ENCODE peak calls at places on chromosomes 6 and 20, in ten cellular contexts. V is NCI-H2029; R is ovary; Y is heart right ventricle; W is activated effector memory CD4-positive, alpha-beta T cell treated with anti-CD3 and anti-CD28 coated beads, Interleukin-2, amount 50 U/mL, for 16 hours; Z is pancreas; U is iris pigment epithelial cell; H is HEK293T; Q is SW480; B is bronchial epithelial cell. S is an unnamed sample.

GRCh38 chr6:118708736-118709135 is 57.3 kb upstream of the CEP85L start:
- DNase-seq in B (peak), Y (no peak), W (no peak), V (no peak), Z (no peak), R (no peak), H (no peak), Q (no peak), U (peak), S (no peak)

GRCh38 chr6:39681566-39682250 is 43.5 kb downstream of the KIF6 start:
- DNase-seq in U (peak), Z (no peak), B (no peak), V (no peak), Y (no peak), W (no peak), H (no peak), Q (no peak), R (no peak), S (no peak)

GRCh38 chr6:140824595-140824994 is 1308.1 kb upstream of the GJE1 start:
- DNase-seq in V (no peak), Y (no peak), R (no peak), U (no peak), H (no peak), W (no peak), Z (no peak), B (no peak), Q (no peak), S (no peak)

GRCh38 chr20:63748356-63749270 is 9.0 kb downstream of the SLC2A4RG start:
- DNase-seq in H (no peak), W (no peak), V (no peak), B (no peak), R (no peak), Y (no peak), Q (no peak), Z (no peak), U (no peak), S (no peak)

GRCh38 chr20:18144541-18145099 is 7.0 kb downstream of the KAT14 start:
- DNase-seq in W (no peak), Q (peak), H (no peak), R (no peak), Z (no peak), B (peak), U (no peak), V (no peak), Y (no peak), S (no peak)

GRCh38 chr6:149169761-149170359 is 147.7 kb upstream of the TAB2 start:
- DNase-seq in Z (no peak), U (no peak), B (no peak), Q (no peak), H (no peak), V (no peak), Y (no peak), R (no peak), W (no peak), S (no peak)

GRCh38 chr20:41047975-41048305 is 19.3 kb downstream of the TOP1 start:
- DNase-seq in B (peak), Z (no peak), U (peak), Q (peak), V (no peak), Y (no peak), R (no peak), W (no peak), H (no peak), S (peak)

GRCh38 chr6:44176935-44177509 is 18.4 kb downstream of the CAPN11 start:
- DNase-seq in Q (peak), V (no peak), Y (no peak), H (no peak), B (no peak), R (no peak), Z (no peak), W (no peak), U (no peak), S (no peak)

GRCh38 chr20:34112600-34113061 is 588 bp upstream of the EIF2S2 start:
- DNase-seq in W (peak), R (peak), B (peak), Q (peak), V (no peak), U (peak), Y (no peak), Z (no peak), H (peak), S (no peak)

GRCh38 chr20:14919473-14920157 is 582.2 kb upstream of the FLRT3 start:
- DNase-seq in Y (no peak), Q (peak), V (peak), Z (peak), H (no peak), R (no peak), U (no peak), B (peak), W (no peak), S (no peak)

GRCh38 chr20:63847374-63848002 is 13.8 kb upstream of the ABHD16B start:
- DNase-seq in B (no peak), Y (no peak), W (no peak), Z (no peak), V (no peak), H (no peak), U (no peak), R (peak), Q (peak), S (no peak)

GRCh38 chr20:19407731-19408130 is 195.3 kb downstream of the SLC24A3 start:
- DNase-seq in R (no peak), H (no peak), Q (no peak), Z (no peak), B (peak), U (no peak), W (no peak), Y (no peak), V (no peak), S (no peak)

GRCh38 chr6:26170181-26170580 is 83.0 kb downstream of the HFE start:
- DNase-seq in R (no peak), Y (no peak), Z (no peak), Q (no peak), B (peak), V (no peak), W (no peak), H (no peak), U (no peak), S (peak)

GRCh38 chr20:63223121-63223825 is 7.3 kb upstream of the YTHDF1 start:
- DNase-seq in Z (no peak), H (peak), R (no peak), B (peak), U (peak), V (peak), Q (peak), W (peak), Y (no peak), S (peak)

GRCh38 chr6:52505726-52506501 is 70.9 kb downstream of the TRAM2 start:
- DNase-seq in U (no peak), R (no peak), B (no peak), Z (no peak), Q (no peak), W (no peak), H (no peak), V (no peak), Y (no peak), S (no peak)